ENCODE peak calls at places on chromosomes 4 and X, in nine cellular contexts. N is T-cell; T is D341Med; J is DMS53; U is activated gamma-delta T cell; X is HCT116; G is hepatic stellate cell; L is posterior vena cava; A is activated effector memory CD4-positive, alpha-beta T cell treated with anti-CD3 and anti-CD28 coated beads, Interleukin-2, amount 50 U/mL, for 16 hours. Q is an unnamed sample.

GRCh38 chr4:171017596-171017995 is 795.6 kb upstream of the GALNTL6 start:
- DNase-seq in T (no peak), U (no peak), X (no peak), J (no peak), G (no peak), L (no peak), N (no peak), A (no peak), Q (no peak)

GRCh38 chr4:3285558-3286334 is 7.1 kb upstream of the RGS12 start:
- DNase-seq in G (no peak), J (peak; percentile 49), A (peak; percentile 57), T (peak; percentile 24), U (no peak), N (no peak), X (no peak), L (peak; percentile 84), Q (peak; percentile 85)

GRCh38 chrX:138886769-138887168 is 175.3 kb upstream of the FGF13 start:
- DNase-seq in A (no peak), X (no peak), T (no peak), G (no peak), L (no peak), U (no peak), N (no peak), J (peak; percentile 82), Q (no peak)

GRCh38 chr4:70269674-70270073 is 27.3 kb downstream of the CSN3 start:
- DNase-seq in G (no peak), X (peak; percentile 23), A (no peak), U (no peak), N (no peak), L (no peak), T (no peak), J (peak; percentile 45), Q (no peak)

GRCh38 chrX:18753603-18754002 is 46.2 kb downstream of the PPEF1 start:
- DNase-seq in U (no peak), J (no peak), N (no peak), T (no peak), G (no peak), L (no peak), X (no peak), A (no peak), Q (no peak)

GRCh38 chr4:102222838-102223237 is 122.4 kb downstream of the SLC39A8 start:
- DNase-seq in U (no peak), X (no peak), L (no peak), A (no peak), T (no peak), N (no peak), J (no peak), G (no peak), Q (no peak)

GRCh38 chrX:78658851-78659744 is at the start of gene RTL3:
- DNase-seq in G (peak; percentile 24), J (no peak), A (no peak), X (no peak), U (no peak), N (no peak), L (no peak), T (no peak), Q (no peak)

GRCh38 chr4:6917445-6918241 is 8.0 kb downstream of the TBC1D14 start:
- DNase-seq in J (peak; percentile 98), T (peak; percentile 64), X (peak; percentile 79), G (no peak), A (peak; percentile 75), U (no peak), L (peak; percentile 95), N (no peak), Q (peak; percentile 95)

GRCh38 chrX:63930140-63930539 is 145.1 kb upstream of the ARHGEF9 start:
- DNase-seq in A (no peak), X (peak; percentile 10), T (peak; percentile 34), G (no peak), N (no peak), L (no peak), U (no peak), J (peak; percentile 70), Q (no peak)

Q was measured in spleen.